ENCODE peak calls at places on chromosomes 11 and 22, in six cellular contexts. B is naive thymus-derived CD8-positive, alpha-beta T cell; V is right lobe of liver; T is stimulated activated naive CD8-positive, alpha-beta T cell treated with anti-CD3 and anti-CD28 coated beads, Interleukin-15, Interleukin-2, amounts not matched to agents 100 U/mL and 50 U/mL, for 24 hours; P is heart right ventricle; G is activated naive CD8-positive, alpha-beta T cell treated with anti-CD3 and anti-CD28 coated beads, Interleukin-2, amount 10 ng/mL, durations not matched to agents 7 days and 5 days. M is an unnamed sample.

GRCh38 chr11:132093861-132094260 is 723.4 kb downstream of the NTM start:
- ATAC-seq in B (no peak), V (no peak), T (no peak), P (no peak), G (no peak), M (no peak)

GRCh38 chr11:32309541-32310217 is 125.7 kb downstream of the WT1 start:
- ATAC-seq in B (no peak), V (no peak), T (no peak), P (no peak), G (no peak), M (no peak)

GRCh38 chr11:12503886-12504285 is 126.5 kb downstream of the PARVA start:
- ATAC-seq in B (no peak), V (no peak), T (no peak), P (no peak), G (no peak), M (no peak)

GRCh38 chr11:71991494-71991893 is 7.2 kb upstream of the IL18BP start:
- ATAC-seq in B (no peak), V (peak; percentile 19), T (peak; percentile 23), P (no peak), G (no peak), M (no peak)

GRCh38 chr11:12746593-12747097 is 72.4 kb downstream of the TEAD1 start:
- ATAC-seq in B (peak; percentile 42), V (peak; percentile 13), T (peak; percentile 28), P (peak; percentile 78), G (no peak), M (no peak)

GRCh38 chr11:65213322-65214211 is 31.8 kb downstream of the CAPN1 start:
- ATAC-seq in B (peak; percentile 82), V (no peak), T (peak; percentile 38), P (no peak), G (peak; percentile 75), M (no peak)

GRCh38 chr22:45743687-45744086 is 72.1 kb downstream of the ATXN10 start:
- ATAC-seq in B (no peak), V (peak; percentile 67), T (no peak), P (peak; percentile 79), G (no peak), M (no peak)

GRCh38 chr11:63020671-63021255 is 5.1 kb upstream of the SLC22A8 start:
- ATAC-seq in B (no peak), V (no peak), T (peak; percentile 51), P (no peak), G (no peak), M (peak; percentile 32)

GRCh38 chr11:129192150-129192549 is at the start of gene ARHGAP32:
- ATAC-seq in B (peak; percentile 85), V (no peak), T (peak; percentile 71), P (no peak), G (peak; percentile 73), M (peak; percentile 59)

GRCh38 chr11:85602551-85603218 is 24.5 kb downstream of the DLG2 start:
- ATAC-seq in B (no peak), V (no peak), T (no peak), P (no peak), G (no peak), M (no peak)

GRCh38 chr11:28615542-28615941 is 507.4 kb downstream of the METTL15 start:
- ATAC-seq in B (no peak), V (no peak), T (no peak), P (no peak), G (no peak), M (no peak)

GRCh38 chr22:40449676-40450035 is 79.3 kb downstream of the SGSM3 start:
- ATAC-seq in B (no peak), V (no peak), T (no peak), P (no peak), G (no peak), M (no peak)

GRCh38 chr22:46678003-46678657 is 57.9 kb downstream of the GRAMD4 start:
- ATAC-seq in B (no peak), V (no peak), T (no peak), P (peak; percentile 25), G (no peak), M (no peak)

GRCh38 chr11:58616594-58616993 is 5.9 kb upstream of the CNTF start:
- ATAC-seq in B (no peak), V (no peak), T (no peak), P (peak; percentile 52), G (no peak), M (no peak)

GRCh38 chr11:72700026-72700610 is 25.9 kb upstream of the PDE2A start:
- ATAC-seq in B (no peak), V (no peak), T (no peak), P (no peak), G (no peak), M (no peak)

GRCh38 chr22:19757140-19757984 is 3.2 kb upstream of the TBX1 start:
- ATAC-seq in B (no peak), V (peak; percentile 34), T (no peak), P (peak; percentile 15), G (no peak), M (no peak)

GRCh38 chr22:37416806-37417205 is 10.5 kb downstream of the ELFN2 start:
- ATAC-seq in B (peak; percentile 83), V (no peak), T (peak; percentile 53), P (no peak), G (peak; percentile 60), M (peak; percentile 62)

GRCh38 chr11:18063131-18063530 is 17.1 kb upstream of the TPH1 start:
- ATAC-seq in B (no peak), V (no peak), T (no peak), P (no peak), G (no peak), M (no peak)